ENCODE peak calls at places on chromosomes 1 and 21, in four cellular contexts. One of them, this sample, is unnamed.

GRCh38 chr1:77126309-77126708 is 92.9 kb downstream of the PIGK start:
- DNase-seq in GM23248: peak
- DNase-seq in HCT116: peak
- DNase-seq in SK-N-SH: peak
- DNase-seq in this sample: peak

GRCh38 chr1:205191127-205191577 is 20.4 kb downstream of the DSTYK start:
- DNase-seq in HCT116: no peak
- DNase-seq in GM23248: peak
- DNase-seq in SK-N-SH: no peak
- DNase-seq in this sample: no peak

GRCh38 chr1:113905435-113905861 is 322 bp downstream of the DCLRE1B start:
- DNase-seq in HCT116: no peak
- DNase-seq in GM23248: peak
- DNase-seq in SK-N-SH: no peak
- DNase-seq in this sample: peak

GRCh38 chr21:27047331-27048314 is 80.7 kb upstream of the ADAMTS5 start:
- DNase-seq in GM23248: peak
- DNase-seq in SK-N-SH: no peak
- DNase-seq in HCT116: no peak
- DNase-seq in this sample: no peak

GRCh38 chr1:14578156-14578555 is 20.3 kb upstream of the KAZN start:
- DNase-seq in HCT116: no peak
- DNase-seq in SK-N-SH: no peak
- DNase-seq in GM23248: peak
- DNase-seq in this sample: no peak

GRCh38 chr1:35202048-35202719 is 9.2 kb upstream of the SFPQ start:
- DNase-seq in GM23248: peak
- DNase-seq in HCT116: peak
- DNase-seq in SK-N-SH: peak
- DNase-seq in this sample: peak

GRCh38 chr1:195766709-195767108 is 841.5 kb downstream of the KCNT2 start:
- DNase-seq in HCT116: no peak
- DNase-seq in SK-N-SH: no peak
- DNase-seq in GM23248: peak
- DNase-seq in this sample: no peak

GRCh38 chr1:37915484-37916093 is 31.3 kb downstream of the INPP5B start:
- DNase-seq in SK-N-SH: no peak
- DNase-seq in HCT116: no peak
- DNase-seq in GM23248: no peak
- DNase-seq in this sample: no peak

GRCh38 chr1:171643156-171643555 is 9.3 kb downstream of the MYOC start:
- DNase-seq in HCT116: no peak
- DNase-seq in SK-N-SH: no peak
- DNase-seq in GM23248: no peak
- DNase-seq in this sample: no peak

GRCh38 chr21:14922980-14923379 is 141.8 kb downstream of the NRIP1 start:
- DNase-seq in HCT116: no peak
- DNase-seq in GM23248: no peak
- DNase-seq in SK-N-SH: no peak
- DNase-seq in this sample: no peak

GRCh38 chr21:17351766-17352165 is 161.1 kb upstream of the CXADR start:
- DNase-seq in SK-N-SH: no peak
- DNase-seq in GM23248: no peak
- DNase-seq in HCT116: no peak
- DNase-seq in this sample: no peak

GRCh38 chr1:209513226-209513625 is 70.3 kb upstream of the CAMK1G start:
- DNase-seq in HCT116: peak
- DNase-seq in SK-N-SH: peak
- DNase-seq in GM23248: peak
- DNase-seq in this sample: peak

GRCh38 chr1:54995835-54996234 is 2.9 kb upstream of the BSND start:
- DNase-seq in HCT116: no peak
- DNase-seq in GM23248: no peak
- DNase-seq in SK-N-SH: no peak
- DNase-seq in this sample: no peak

GRCh38 chr1:39563669-39564068 is 12.9 kb downstream of the PABPC4 start:
- DNase-seq in SK-N-SH: no peak
- DNase-seq in HCT116: no peak
- DNase-seq in GM23248: no peak
- DNase-seq in this sample: no peak

GRCh38 chr1:94608142-94608851 is 66.7 kb upstream of the F3 start:
- DNase-seq in SK-N-SH: no peak
- DNase-seq in GM23248: no peak
- DNase-seq in HCT116: no peak
- DNase-seq in this sample: no peak

GRCh38 chr1:215970406-215970805 is 403.3 kb downstream of the KCTD3 start:
- DNase-seq in SK-N-SH: no peak
- DNase-seq in GM23248: peak
- DNase-seq in HCT116: no peak
- DNase-seq in this sample: no peak

GRCh38 chr1:85597709-85598108 is 17.1 kb downstream of the CCN1 start:
- DNase-seq in GM23248: no peak
- DNase-seq in SK-N-SH: no peak
- DNase-seq in HCT116: no peak
- DNase-seq in this sample: peak

GRCh38 chr1:191537030-191537429 is 621.2 kb upstream of the RGS18 start:
- DNase-seq in HCT116: no peak
- DNase-seq in SK-N-SH: no peak
- DNase-seq in GM23248: no peak
- DNase-seq in this sample: no peak

GRCh38 chr1:63662846-63663245 is 69.6 kb downstream of the PGM1 start:
- DNase-seq in SK-N-SH: no peak
- DNase-seq in HCT116: peak
- DNase-seq in GM23248: peak
- DNase-seq in this sample: peak

GRCh38 chr1:87968259-87968955 is 639.7 kb downstream of the LMO4 start:
- DNase-seq in SK-N-SH: no peak
- DNase-seq in GM23248: peak
- DNase-seq in HCT116: no peak
- DNase-seq in this sample: peak

GRCh38 chr1:235887676-235888075 is 21.0 kb upstream of the LYST start:
- DNase-seq in HCT116: no peak
- DNase-seq in SK-N-SH: no peak
- DNase-seq in GM23248: no peak
- DNase-seq in this sample: no peak

GRCh38 chr1:207335695-207336363 is 14.4 kb downstream of the CD55 start:
- DNase-seq in HCT116: no peak
- DNase-seq in GM23248: peak
- DNase-seq in SK-N-SH: no peak
- DNase-seq in this sample: peak

GRCh38 chr1:1060281-1061000 is 13.7 kb downstream of the RNF223 start:
- DNase-seq in HCT116: no peak
- DNase-seq in SK-N-SH: no peak
- DNase-seq in GM23248: no peak
- DNase-seq in this sample: no peak
- TF ChIP-seq EZH2phosphoT487 in HCT116: no peak
- TF ChIP-seq EZH2phosphoT487 in SK-N-SH: no peak
- TF ChIP-seq EZH2phosphoT487 in GM23248: no peak
- TF ChIP-seq EZH2phosphoT487 in this sample: no peak

DNA sequence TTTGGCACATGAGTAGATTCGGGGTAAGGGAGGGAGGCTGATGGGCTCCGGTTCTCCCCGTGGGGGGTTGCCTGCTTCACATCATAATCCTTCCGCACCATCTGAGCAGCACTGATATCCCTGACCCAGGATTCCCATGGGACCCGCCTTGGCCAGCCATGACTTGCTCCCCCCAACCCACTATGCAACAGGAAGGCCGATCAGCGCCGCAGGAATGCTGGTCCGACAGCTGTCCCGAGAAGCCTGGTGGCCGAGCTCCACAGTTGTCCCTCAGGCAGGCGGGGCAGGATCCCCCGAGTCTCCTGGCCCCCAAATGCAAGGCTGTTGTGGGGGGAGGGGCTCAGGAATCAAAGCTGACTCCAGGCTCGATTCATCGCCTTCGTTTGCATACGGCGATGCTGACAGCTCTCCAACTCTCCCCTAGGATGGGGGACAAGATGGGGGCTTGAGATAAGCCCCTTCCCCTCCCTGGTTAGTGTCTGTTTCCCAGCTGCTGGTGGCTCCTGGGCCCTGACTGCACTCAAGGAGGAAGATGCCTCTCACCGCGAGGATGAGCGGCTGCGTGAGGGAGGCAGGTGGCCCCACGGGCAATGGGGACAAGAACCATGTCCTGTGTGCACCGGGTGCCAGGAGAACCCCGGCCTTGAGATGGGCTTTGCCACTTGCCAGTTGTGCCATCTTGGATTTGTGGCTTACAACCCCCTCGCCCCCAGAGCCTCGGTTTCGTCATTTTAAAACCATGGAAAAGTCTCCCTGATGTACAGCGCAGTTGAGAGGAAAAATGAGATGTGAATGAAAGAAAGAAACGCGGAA is 9.4 kb downstream of the DRAXIN start:
- DNase-seq in HCT116: no peak
- DNase-seq in GM23248: no peak
- DNase-seq in SK-N-SH: no peak
- DNase-seq in this sample: peak
- TF ChIP-seq EZH2phosphoT487 in HCT116: no peak
- TF ChIP-seq EZH2phosphoT487 in GM23248: no peak
- TF ChIP-seq EZH2phosphoT487 in SK-N-SH: no peak
- TF ChIP-seq EZH2phosphoT487 in this sample: no peak

GRCh38 chr1:165858364-165858823 is 31.0 kb downstream of the UCK2 start:
- DNase-seq in SK-N-SH: no peak
- DNase-seq in GM23248: no peak
- DNase-seq in HCT116: no peak
- DNase-seq in this sample: no peak
- TF ChIP-seq EZH2phosphoT487 in SK-N-SH: no peak
- TF ChIP-seq EZH2phosphoT487 in GM23248: no peak
- TF ChIP-seq EZH2phosphoT487 in HCT116: no peak
- TF ChIP-seq EZH2phosphoT487 in this sample: no peak

DNA sequence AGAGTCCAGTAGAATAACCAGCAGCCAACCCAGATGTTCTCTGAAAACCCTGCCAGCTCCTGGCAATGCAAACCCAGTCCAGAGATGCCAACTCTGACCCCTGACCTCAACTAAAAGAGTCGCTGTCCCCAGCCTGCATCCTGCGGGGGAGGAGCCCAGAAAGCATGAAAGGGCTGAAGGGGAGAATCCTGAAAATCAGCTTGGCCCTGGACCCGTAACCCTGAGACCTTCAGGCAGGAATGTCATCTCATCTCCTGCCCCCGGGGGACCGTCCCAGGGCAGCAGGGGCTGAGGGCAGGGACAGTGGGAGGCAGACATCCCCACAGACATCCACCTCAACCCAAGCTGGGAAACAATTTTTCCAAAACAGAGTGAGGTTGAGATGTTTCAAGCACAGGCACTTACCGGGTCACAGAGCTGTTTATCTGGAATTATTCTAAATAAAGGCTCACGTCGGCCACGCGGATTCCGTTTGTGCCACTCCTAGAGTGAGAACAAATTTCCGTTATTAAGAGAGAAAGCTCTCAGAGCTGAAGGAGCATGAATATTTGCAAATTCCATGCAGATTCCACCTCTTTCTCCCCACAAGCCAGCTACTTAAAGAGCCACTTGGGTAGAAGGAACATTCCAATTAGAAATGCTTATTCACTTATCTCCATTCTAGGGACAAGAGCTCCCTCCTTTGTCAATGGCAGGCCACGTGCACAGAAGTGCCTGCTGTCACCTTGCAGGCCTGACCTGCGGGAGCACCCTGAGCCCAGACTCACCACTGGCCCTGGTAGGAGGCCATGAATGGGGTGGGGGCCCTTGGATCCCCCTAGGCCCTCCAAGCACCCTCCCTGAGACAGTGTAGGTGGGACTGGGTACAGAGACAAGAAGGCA is 240.2 kb downstream of the NPHP4 start:
- DNase-seq in SK-N-SH: no peak
- DNase-seq in HCT116: no peak
- DNase-seq in GM23248: no peak
- DNase-seq in this sample: no peak
- TF ChIP-seq EZH2phosphoT487 in SK-N-SH: no peak
- TF ChIP-seq EZH2phosphoT487 in HCT116: no peak
- TF ChIP-seq EZH2phosphoT487 in GM23248: no peak
- TF ChIP-seq EZH2phosphoT487 in this sample: no peak

GRCh38 chr1:25903986-25904385 is 2.2 kb downstream of the STMN1 start:
- DNase-seq in GM23248: no peak
- DNase-seq in SK-N-SH: no peak
- DNase-seq in HCT116: no peak
- DNase-seq in this sample: no peak
- TF ChIP-seq EZH2phosphoT487 in GM23248: no peak
- TF ChIP-seq EZH2phosphoT487 in SK-N-SH: no peak
- TF ChIP-seq EZH2phosphoT487 in HCT116: no peak
- TF ChIP-seq EZH2phosphoT487 in this sample: no peak

GRCh38 chr1:29245261-29245660 is 8.9 kb downstream of the PTPRU start:
- DNase-seq in SK-N-SH: no peak
- DNase-seq in GM23248: no peak
- DNase-seq in HCT116: no peak
- DNase-seq in this sample: no peak
- TF ChIP-seq EZH2phosphoT487 in SK-N-SH: no peak
- TF ChIP-seq EZH2phosphoT487 in GM23248: no peak
- TF ChIP-seq EZH2phosphoT487 in HCT116: no peak
- TF ChIP-seq EZH2phosphoT487 in this sample: no peak

GRCh38 chr21:43684424-43684823 is 25.1 kb downstream of the RRP1B start:
- DNase-seq in HCT116: no peak
- DNase-seq in SK-N-SH: no peak
- DNase-seq in GM23248: no peak
- DNase-seq in this sample: no peak
- TF ChIP-seq EZH2phosphoT487 in HCT116: no peak
- TF ChIP-seq EZH2phosphoT487 in SK-N-SH: no peak
- TF ChIP-seq EZH2phosphoT487 in GM23248: no peak
- TF ChIP-seq EZH2phosphoT487 in this sample: no peak